ENCODE peak calls at places on chromosomes 6 and 20, in nine cellular contexts. W is brain microvascular endothelial cell, N is mucosa of descending colon, Y is pancreas, S is kidney epithelial cell, V is left ventricle myocardium inferior, P is Peyer's patch, L is upper lobe of right lung, Z is esophagus squamous epithelium. M is an unnamed sample.

GRCh38 chr6:149453597-149454340 is 31.0 kb downstream of the ZC3H12D start:
- DNase-seq in W (no peak), N (peak), Y (no peak), S (no peak), V (no peak), P (peak), L (no peak), Z (no peak), M (no peak)

GRCh38 chr6:3623451-3624267 is 127.9 kb downstream of the PXDC1 start:
- DNase-seq in W (peak), N (no peak), Y (no peak), S (no peak), V (no peak), P (no peak), L (no peak), Z (no peak), M (no peak)

GRCh38 chr6:151992091-151992490 is 184.6 kb downstream of the ESR1 start:
- DNase-seq in W (no peak), N (no peak), Y (no peak), S (no peak), V (no peak), P (no peak), L (no peak), Z (no peak), M (no peak)

GRCh38 chr6:77502966-77503365 is 39.7 kb upstream of the HTR1B start:
- DNase-seq in W (peak), N (no peak), Y (no peak), S (no peak), V (no peak), P (no peak), L (no peak), Z (no peak), M (no peak)

GRCh38 chr6:39137235-39137634 is 22.2 kb upstream of the SAYSD1 start:
- DNase-seq in W (peak), N (no peak), Y (peak), S (peak), V (no peak), P (peak), L (no peak), Z (no peak), M (no peak)

GRCh38 chr6:26185802-26186201 is 98.6 kb downstream of the HFE start:
- DNase-seq in W (no peak), N (no peak), Y (no peak), S (no peak), V (no peak), P (no peak), L (no peak), Z (no peak), M (no peak)

GRCh38 chr6:84801250-84801649 is 36.9 kb upstream of the TBX18 start:
- DNase-seq in W (no peak), N (no peak), Y (no peak), S (no peak), V (no peak), P (no peak), L (no peak), Z (no peak), M (no peak)

GRCh38 chr6:14435291-14435690 is 317.7 kb downstream of the CD83 start:
- DNase-seq in W (no peak), N (no peak), Y (no peak), S (no peak), V (no peak), P (no peak), L (no peak), Z (no peak), M (no peak)

GRCh38 chr6:380234-381218 is 11.0 kb upstream of the IRF4 start:
- DNase-seq in W (no peak), N (no peak), Y (no peak), S (no peak), V (no peak), P (peak), L (no peak), Z (no peak), M (no peak)

GRCh38 chr20:38108438-38109024 is 56.5 kb downstream of the TGM2 start:
- DNase-seq in W (no peak), N (no peak), Y (no peak), S (no peak), V (peak), P (peak), L (no peak), Z (no peak), M (no peak)

GRCh38 chr6:79461205-79461604 is 76.0 kb downstream of the LCA5 start:
- DNase-seq in W (no peak), N (no peak), Y (peak), S (peak), V (no peak), P (no peak), L (no peak), Z (no peak), M (no peak)

GRCh38 chr6:138824482-138825134 is 28.7 kb downstream of the ECT2L start:
- DNase-seq in W (no peak), N (no peak), Y (no peak), S (no peak), V (no peak), P (no peak), L (no peak), Z (no peak), M (no peak)

GRCh38 chr6:158783851-158784250 is 35.3 kb downstream of the EZR start:
- DNase-seq in W (no peak), N (no peak), Y (no peak), S (no peak), V (no peak), P (peak), L (no peak), Z (no peak), M (no peak)

GRCh38 chr20:31840906-31841816 is 4.2 kb downstream of the FOXS1 start:
- DNase-seq in W (no peak), N (no peak), Y (no peak), S (no peak), V (no peak), P (no peak), L (no peak), Z (no peak), M (no peak)

GRCh38 chr6:128252293-128253176 is 267.9 kb downstream of the PTPRK start:
- DNase-seq in W (no peak), N (no peak), Y (no peak), S (no peak), V (no peak), P (no peak), L (no peak), Z (no peak), M (no peak)

GRCh38 chr6:125793280-125793679 is 2.5 kb downstream of the NCOA7 start:
- DNase-seq in W (no peak), N (no peak), Y (no peak), S (no peak), V (no peak), P (no peak), L (no peak), Z (no peak), M (no peak)

GRCh38 chr6:55089325-55089724 is 85.0 kb upstream of the HCRTR2 start:
- DNase-seq in W (no peak), N (no peak), Y (no peak), S (no peak), V (no peak), P (no peak), L (no peak), Z (no peak), M (no peak)

GRCh38 chr6:98657764-98658163 is 176.6 kb upstream of the POU3F2 start:
- DNase-seq in W (peak), N (no peak), Y (no peak), S (peak), V (no peak), P (no peak), L (peak), Z (no peak), M (peak)

GRCh38 chr6:105619971-105620741 is 217.3 kb upstream of the PREP start:
- DNase-seq in W (no peak), N (no peak), Y (no peak), S (no peak), V (no peak), P (no peak), L (no peak), Z (no peak), M (no peak)

GRCh38 chr20:62804021-62804631 is 509 bp upstream of the OGFR start:
- DNase-seq in W (no peak), N (no peak), Y (no peak), S (no peak), V (no peak), P (peak), L (no peak), Z (no peak), M (no peak)
- TF ChIP-seq CTCF in W (peak), N (no peak), Y (no peak), S (no peak), V (no peak), P (no peak), L (no peak), Z (no peak), M (no peak)

GRCh38 chr6:42404494-42404893 is 47.2 kb downstream of the TRERF1 start:
- DNase-seq in W (peak), N (peak), Y (no peak), S (peak), V (no peak), P (peak), L (no peak), Z (no peak), M (no peak)
- H3K4me3 ChIP-seq in W (no peak), N (no peak), Y (no peak), S (no peak), V (no peak), P (no peak), L (no peak), Z (peak), M (no peak)

DNA sequence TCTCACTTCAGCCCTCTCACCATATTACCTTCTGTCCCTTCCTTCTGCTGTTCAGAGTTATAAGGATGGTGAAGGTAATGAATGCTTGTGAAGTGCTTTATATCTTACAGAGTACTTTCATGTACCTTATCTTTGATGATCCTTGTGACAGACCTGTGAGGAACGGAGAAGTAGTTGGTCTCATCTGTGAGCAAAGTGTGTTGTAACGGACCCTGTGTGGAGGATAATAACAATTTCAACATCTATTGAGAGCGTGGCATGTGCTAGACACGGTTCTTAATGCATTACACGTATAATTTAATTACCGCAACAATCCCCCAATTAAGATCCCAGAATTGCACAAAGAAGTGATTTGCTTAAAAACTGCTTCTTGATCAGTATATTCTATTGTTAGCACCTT is 124.6 kb downstream of the ANKS1A start:
- DNase-seq in W (no peak), N (no peak), Y (no peak), S (no peak), V (no peak), P (no peak), L (no peak), Z (no peak), M (no peak)
- TF ChIP-seq CTCF in W (no peak), N (no peak), Y (no peak), S (no peak), V (no peak), P (no peak), L (no peak), Z (no peak), M (no peak)

DNA sequence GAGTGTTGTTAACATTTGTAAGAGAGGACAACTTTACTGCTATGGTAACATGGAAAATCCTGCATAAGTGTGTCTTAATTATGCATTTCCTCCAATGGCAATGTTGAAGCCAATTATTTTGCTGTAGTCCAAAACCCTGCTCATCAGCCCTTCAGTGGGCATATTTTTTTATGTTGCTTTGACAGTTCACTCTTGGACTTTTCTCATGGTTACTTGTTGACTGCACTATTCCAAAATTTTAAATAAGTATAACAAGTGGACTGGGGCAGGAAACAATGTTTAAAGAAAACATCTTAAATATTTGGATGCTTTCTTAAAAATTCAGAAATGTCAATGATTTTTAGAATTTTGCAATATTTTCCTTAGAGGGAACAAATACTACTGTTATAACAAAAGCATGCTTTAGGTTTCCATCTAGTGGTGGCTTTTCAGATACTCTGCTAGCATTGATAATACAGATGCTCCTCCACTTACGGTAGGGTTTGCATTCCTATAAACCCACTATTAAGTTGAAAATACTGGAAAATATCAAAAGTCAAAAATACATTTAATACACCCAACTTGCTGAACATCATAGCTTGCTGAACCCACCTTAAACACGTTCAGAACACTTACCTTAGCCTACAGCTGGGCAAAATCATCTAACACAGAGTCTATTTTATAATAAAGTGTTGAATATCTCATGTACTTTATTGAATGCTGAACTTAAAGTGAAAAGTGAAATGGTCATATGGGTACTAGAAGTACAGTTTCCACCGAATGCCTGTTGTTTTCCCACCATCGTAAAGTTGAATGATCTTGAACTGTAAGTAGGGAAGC is 86.4 kb downstream of the ADGRG6 start:
- DNase-seq in W (peak), N (no peak), Y (no peak), S (no peak), V (no peak), P (no peak), L (no peak), Z (no peak), M (no peak)
- H3K4me3 ChIP-seq in W (no peak), N (no peak), Y (no peak), S (no peak), V (no peak), P (no peak), L (no peak), Z (no peak), M (no peak)